ENCODE peak calls at places on chromosomes 11 and 22, in eight cellular contexts. T is mesendoderm, M is fibroblast of pulmonary artery, O is NCI-H1105, S is endodermal cell, P is HFF-Myc, B is fibroblast of the conjunctiva, G is T1000. L is an unnamed sample.

GRCh38 chr11:123255909-123256308 is 60.9 kb upstream of the CLMP start:
- DNase-seq in T (peak), M (peak), O (no peak), S (no peak), P (no peak), B (no peak), G (no peak), L (peak)

GRCh38 chr22:41939981-41940852 is 6.7 kb downstream of the CENPM start:
- DNase-seq in T (no peak), M (no peak), O (no peak), S (peak), P (no peak), B (no peak), G (no peak), L (peak)

GRCh38 chr11:44985721-44986120 is 35.0 kb upstream of the TP53I11 start:
- DNase-seq in T (no peak), M (no peak), O (no peak), S (no peak), P (no peak), B (no peak), G (no peak), L (no peak)

GRCh38 chr11:46463701-46464100 is 72.1 kb upstream of the CHRM4 start:
- DNase-seq in T (peak), M (no peak), O (no peak), S (no peak), P (no peak), B (no peak), G (no peak), L (no peak)

GRCh38 chr11:75160328-75160757 is 9.4 kb downstream of the SLCO2B1 start:
- DNase-seq in T (no peak), M (no peak), O (no peak), S (no peak), P (no peak), B (no peak), G (no peak), L (no peak)

GRCh38 chr11:11505190-11505589 is 116.6 kb downstream of the GALNT18 start:
- DNase-seq in T (no peak), M (no peak), O (no peak), S (no peak), P (no peak), B (no peak), G (no peak), L (no peak)

GRCh38 chr22:49548356-49549202 is 279.1 kb downstream of the BRD1 start:
- DNase-seq in T (peak), M (no peak), O (no peak), S (peak), P (no peak), B (no peak), G (no peak), L (no peak)

GRCh38 chr11:17019231-17019630 is 5.0 kb upstream of the PLEKHA7 start:
- DNase-seq in T (no peak), M (no peak), O (peak), S (no peak), P (no peak), B (no peak), G (no peak), L (peak)

GRCh38 chr11:62689421-62690183 is at the start of gene LRRN4CL:
- DNase-seq in T (no peak), M (peak), O (no peak), S (no peak), P (peak), B (peak), G (peak), L (no peak)

GRCh38 chr11:63017306-63017974 is 1.8 kb upstream of the SLC22A8 start:
- DNase-seq in T (peak), M (no peak), O (peak), S (peak), P (no peak), B (no peak), G (no peak), L (no peak)

GRCh38 chr11:27673979-27674663 is 26.1 kb downstream of the BDNF start:
- DNase-seq in T (no peak), M (no peak), O (peak), S (no peak), P (no peak), B (no peak), G (no peak), L (peak)

GRCh38 chr11:124902616-124903015 is 5.0 kb upstream of the ROBO4 start:
- DNase-seq in T (no peak), M (peak), O (no peak), S (no peak), P (no peak), B (no peak), G (no peak), L (no peak)

GRCh38 chr11:119155733-119156492 is 7.1 kb downstream of the ABCG4 start:
- DNase-seq in T (peak), M (no peak), O (no peak), S (peak), P (no peak), B (no peak), G (no peak), L (no peak)

GRCh38 chr22:49317369-49317768 is 510.3 kb downstream of the BRD1 start:
- DNase-seq in T (no peak), M (no peak), O (no peak), S (no peak), P (no peak), B (no peak), G (no peak), L (no peak)

L was measured in NCI-H1417.